ENCODE peak calls at places on chromosomes 11 and 22, in four cellular contexts. One of them, this sample, is unnamed.

GRCh38 chr11:79097279-79097875 is 343.5 kb downstream of the TENM4 start:
- DNase-seq in colonic mucosa: no peak
- DNase-seq in NCI-H1436: no peak
- DNase-seq in NCI-H1092 treated with DMSO at 0.1 percent for 48 hours: no peak
- DNase-seq in this sample: no peak

GRCh38 chr22:45129703-45130524 is 33.8 kb upstream of the NUP50 start:
- DNase-seq in colonic mucosa: no peak
- DNase-seq in NCI-H1436: no peak
- DNase-seq in NCI-H1092 treated with DMSO at 0.1 percent for 48 hours: no peak
- DNase-seq in this sample: no peak

GRCh38 chr11:65218446-65218845 is 36.7 kb downstream of the CAPN1 start:
- DNase-seq in colonic mucosa: no peak
- DNase-seq in NCI-H1436: no peak
- DNase-seq in NCI-H1092 treated with DMSO at 0.1 percent for 48 hours: no peak
- DNase-seq in this sample: no peak

GRCh38 chr11:123434262-123434661 is 4.2 kb downstream of the GRAMD1B start:
- DNase-seq in colonic mucosa: no peak
- DNase-seq in NCI-H1436: no peak
- DNase-seq in NCI-H1092 treated with DMSO at 0.1 percent for 48 hours: no peak
- DNase-seq in this sample: no peak

GRCh38 chr11:132962026-132962425 is 570.3 kb downstream of the OPCML start:
- DNase-seq in colonic mucosa: no peak
- DNase-seq in NCI-H1436: no peak
- DNase-seq in NCI-H1092 treated with DMSO at 0.1 percent for 48 hours: no peak
- DNase-seq in this sample: no peak

GRCh38 chr22:40484906-40485660 is 114.7 kb downstream of the SGSM3 start:
- DNase-seq in colonic mucosa: no peak
- DNase-seq in NCI-H1436: no peak
- DNase-seq in NCI-H1092 treated with DMSO at 0.1 percent for 48 hours: no peak
- DNase-seq in this sample: no peak

GRCh38 chr11:67998150-67999045 is 5.5 kb downstream of the UNC93B1 start:
- DNase-seq in colonic mucosa: no peak
- DNase-seq in NCI-H1436: no peak
- DNase-seq in NCI-H1092 treated with DMSO at 0.1 percent for 48 hours: no peak
- DNase-seq in this sample: no peak

GRCh38 chr11:121328967-121329653 is 36.5 kb downstream of the SC5D start:
- DNase-seq in colonic mucosa: no peak
- DNase-seq in NCI-H1436: no peak
- DNase-seq in NCI-H1092 treated with DMSO at 0.1 percent for 48 hours: no peak
- DNase-seq in this sample: no peak

GRCh38 chr11:103202048-103202651 is 92.9 kb downstream of the DYNC2H1 start:
- DNase-seq in colonic mucosa: no peak
- DNase-seq in NCI-H1436: no peak
- DNase-seq in NCI-H1092 treated with DMSO at 0.1 percent for 48 hours: peak; percentile 45
- DNase-seq in this sample: no peak

GRCh38 chr11:122746050-122746478 is 90.5 kb downstream of the UBASH3B start:
- DNase-seq in colonic mucosa: no peak
- DNase-seq in NCI-H1436: no peak
- DNase-seq in NCI-H1092 treated with DMSO at 0.1 percent for 48 hours: no peak
- DNase-seq in this sample: peak; percentile 52

GRCh38 chr22:24526191-24526590 is 28.7 kb downstream of the GUCD1 start:
- DNase-seq in colonic mucosa: no peak
- DNase-seq in NCI-H1436: no peak
- DNase-seq in NCI-H1092 treated with DMSO at 0.1 percent for 48 hours: no peak
- DNase-seq in this sample: no peak

GRCh38 chr11:67262731-67263675 is 3.3 kb upstream of the GRK2 start:
- DNase-seq in colonic mucosa: peak; percentile 90
- DNase-seq in NCI-H1436: peak; percentile 65
- DNase-seq in NCI-H1092 treated with DMSO at 0.1 percent for 48 hours: peak; percentile 76
- DNase-seq in this sample: peak; percentile 83

GRCh38 chr11:59551651-59552521 is 40.5 kb downstream of the OR4D9 start:
- DNase-seq in colonic mucosa: no peak
- DNase-seq in NCI-H1436: no peak
- DNase-seq in NCI-H1092 treated with DMSO at 0.1 percent for 48 hours: no peak
- DNase-seq in this sample: no peak

GRCh38 chr22:40746428-40747220 is 67.3 kb downstream of the MCHR1 start:
- DNase-seq in colonic mucosa: no peak
- DNase-seq in NCI-H1436: no peak
- DNase-seq in NCI-H1092 treated with DMSO at 0.1 percent for 48 hours: no peak
- DNase-seq in this sample: no peak

GRCh38 chr11:2218234-2218633 is 46.6 kb upstream of the TH start:
- DNase-seq in colonic mucosa: no peak
- DNase-seq in NCI-H1436: no peak
- DNase-seq in NCI-H1092 treated with DMSO at 0.1 percent for 48 hours: no peak
- DNase-seq in this sample: no peak

GRCh38 chr11:72239849-72240460 is 4.0 kb downstream of the PHOX2A start:
- DNase-seq in colonic mucosa: peak; percentile 67
- DNase-seq in NCI-H1436: no peak
- DNase-seq in NCI-H1092 treated with DMSO at 0.1 percent for 48 hours: peak; percentile 54
- DNase-seq in this sample: no peak

GRCh38 chr22:38623357-38623756 is 32.8 kb downstream of the FAM227A start:
- DNase-seq in colonic mucosa: no peak
- DNase-seq in NCI-H1436: no peak
- DNase-seq in NCI-H1092 treated with DMSO at 0.1 percent for 48 hours: no peak
- DNase-seq in this sample: no peak

GRCh38 chr11:73307323-73308002 is 613 bp upstream of the ARHGEF17 start:
- DNase-seq in colonic mucosa: peak; percentile 99
- DNase-seq in NCI-H1436: peak; percentile 92
- DNase-seq in NCI-H1092 treated with DMSO at 0.1 percent for 48 hours: peak; percentile 96
- DNase-seq in this sample: peak; percentile 91

GRCh38 chr22:47329727-47330653 is 567.5 kb downstream of the TBC1D22A start:
- DNase-seq in colonic mucosa: no peak
- DNase-seq in NCI-H1436: no peak
- DNase-seq in NCI-H1092 treated with DMSO at 0.1 percent for 48 hours: no peak
- DNase-seq in this sample: no peak

GRCh38 chr11:65646288-65646734 is 8.4 kb downstream of the SIPA1 start:
- DNase-seq in colonic mucosa: no peak
- DNase-seq in NCI-H1436: no peak
- DNase-seq in NCI-H1092 treated with DMSO at 0.1 percent for 48 hours: no peak
- DNase-seq in this sample: no peak

GRCh38 chr22:24845036-24845918 is 39.3 kb downstream of the SGSM1 start:
- DNase-seq in colonic mucosa: no peak
- DNase-seq in NCI-H1436: no peak
- DNase-seq in NCI-H1092 treated with DMSO at 0.1 percent for 48 hours: no peak
- DNase-seq in this sample: no peak

GRCh38 chr22:33202455-33202854 is 144.3 kb upstream of the SYN3 start:
- DNase-seq in colonic mucosa: no peak
- DNase-seq in NCI-H1436: no peak
- DNase-seq in NCI-H1092 treated with DMSO at 0.1 percent for 48 hours: no peak
- DNase-seq in this sample: no peak

GRCh38 chr22:40533712-40534378 is 102.7 kb downstream of the MRTFA start:
- DNase-seq in colonic mucosa: no peak
- DNase-seq in NCI-H1436: no peak
- DNase-seq in NCI-H1092 treated with DMSO at 0.1 percent for 48 hours: no peak
- DNase-seq in this sample: peak; percentile 36

GRCh38 chr11:75319035-75319877 is 32.2 kb downstream of the ARRB1 start:
- DNase-seq in colonic mucosa: peak; percentile 85
- DNase-seq in NCI-H1436: no peak
- DNase-seq in NCI-H1092 treated with DMSO at 0.1 percent for 48 hours: no peak
- DNase-seq in this sample: no peak

GRCh38 chr11:110148775-110149744 is 55.9 kb downstream of the ZC3H12C start:
- DNase-seq in colonic mucosa: no peak
- DNase-seq in NCI-H1436: no peak
- DNase-seq in NCI-H1092 treated with DMSO at 0.1 percent for 48 hours: no peak
- DNase-seq in this sample: no peak

GRCh38 chr11:88174627-88175003 is 628 bp downstream of the RAB38 start:
- DNase-seq in colonic mucosa: peak; percentile 61
- DNase-seq in NCI-H1436: peak; percentile 69
- DNase-seq in NCI-H1092 treated with DMSO at 0.1 percent for 48 hours: peak; percentile 38
- DNase-seq in this sample: no peak

GRCh38 chr11:94641167-94641761 is 74.1 kb downstream of the PIWIL4 start:
- DNase-seq in colonic mucosa: no peak
- DNase-seq in NCI-H1436: no peak
- DNase-seq in NCI-H1092 treated with DMSO at 0.1 percent for 48 hours: no peak
- DNase-seq in this sample: no peak

GRCh38 chr11:47991266-47991830 is 11.0 kb downstream of the PTPRJ start:
- DNase-seq in colonic mucosa: peak; percentile 47
- DNase-seq in NCI-H1436: peak; percentile 57
- DNase-seq in NCI-H1092 treated with DMSO at 0.1 percent for 48 hours: peak; percentile 59
- DNase-seq in this sample: no peak

GRCh38 chr11:126843096-126843495 is 157.5 kb downstream of the KIRREL3 start:
- DNase-seq in colonic mucosa: no peak
- DNase-seq in NCI-H1436: no peak
- DNase-seq in NCI-H1092 treated with DMSO at 0.1 percent for 48 hours: no peak
- DNase-seq in this sample: no peak